ENCODE peak calls at places on chromosomes 6 and 20, in six cellular contexts. T, W, S, I, A and K are unnamed samples.

GRCh38 chr6:152136449-152136825 is 329.0 kb downstream of the ESR1 start:
- DNase-seq in T (peak), W (no peak), S (no peak), I (no peak), A (no peak), K (no peak)

GRCh38 chr20:50136822-50137599 is 16.5 kb downstream of the PEDS1 start:
- DNase-seq in T (no peak), W (no peak), S (no peak), I (no peak), A (no peak), K (no peak)

GRCh38 chr6:104531591-104531990 is 328.1 kb downstream of the HACE1 start:
- DNase-seq in T (no peak), W (no peak), S (no peak), I (no peak), A (no peak), K (no peak)

GRCh38 chr6:90271831-90272230 is 24.8 kb downstream of the BACH2 start:
- DNase-seq in T (no peak), W (no peak), S (no peak), I (no peak), A (no peak), K (no peak)

GRCh38 chr6:11392778-11393507 is 144.6 kb upstream of the TMEM170B start:
- DNase-seq in T (no peak), W (no peak), S (no peak), I (no peak), A (no peak), K (peak)

GRCh38 chr6:44918893-44919292 is 409.2 kb upstream of the RUNX2 start:
- DNase-seq in T (no peak), W (no peak), S (no peak), I (no peak), A (no peak), K (no peak)

GRCh38 chr6:82178084-82178758 is 69.3 kb downstream of the IBTK start:
- DNase-seq in T (no peak), W (no peak), S (no peak), I (no peak), A (no peak), K (no peak)

GRCh38 chr20:63606701-63607100 is 20.2 kb downstream of the GMEB2 start:
- DNase-seq in T (no peak), W (no peak), S (no peak), I (no peak), A (peak), K (no peak)

GRCh38 chr6:129936329-129937165 is 75.4 kb upstream of the TMEM244 start:
- DNase-seq in T (no peak), W (peak), S (peak), I (peak), A (peak), K (peak)

GRCh38 chr6:17851720-17852161 is 135.7 kb downstream of the KIF13A start:
- DNase-seq in T (no peak), W (no peak), S (no peak), I (no peak), A (no peak), K (no peak)

GRCh38 chr6:36349240-36349639 is 12.6 kb upstream of the BNIP5 start:
- DNase-seq in T (peak), W (no peak), S (no peak), I (no peak), A (no peak), K (peak)

GRCh38 chr6:17904491-17905120 is 82.8 kb downstream of the KIF13A start:
- DNase-seq in T (no peak), W (no peak), S (no peak), I (no peak), A (no peak), K (no peak)

GRCh38 chr6:63649269-63649668 is 13.7 kb downstream of the PHF3 start:
- DNase-seq in T (no peak), W (no peak), S (no peak), I (no peak), A (no peak), K (no peak)

GRCh38 chr6:40247516-40248115 is 313.4 kb upstream of the MOCS1 start:
- DNase-seq in T (no peak), W (no peak), S (no peak), I (no peak), A (no peak), K (no peak)

GRCh38 chr6:154261688-154262397 is 94.8 kb downstream of the IPCEF1 start:
- DNase-seq in T (no peak), W (no peak), S (no peak), I (no peak), A (no peak), K (no peak)

GRCh38 chr20:62631336-62632317 is 10.7 kb upstream of the SLCO4A1 start:
- DNase-seq in T (peak), W (no peak), S (no peak), I (no peak), A (no peak), K (no peak)

GRCh38 chr20:2289475-2289874 is 6.3 kb upstream of the TGM3 start:
- DNase-seq in T (no peak), W (no peak), S (no peak), I (peak), A (no peak), K (no peak)